ENCODE peak calls at places on chromosomes 3 and 15, in ten cellular contexts. T is AG04450, Z is choroid plexus epithelial cell, H is AG10803, I is GM12865, R is A549, B is fibroblast of lung, M is cardiac muscle cell, E is WERI-Rb-1, G is heart right ventricle. C is an unnamed sample.

GRCh38 chr3:32334675-32335074 is 57.0 kb upstream of the CMTM7 start:
- DNase-seq in T (no peak), Z (no peak), H (no peak), I (peak), R (no peak), B (no peak), M (no peak), E (peak), G (no peak), C (no peak)

GRCh38 chr3:135143474-135143873 is 348.4 kb downstream of the EPHB1 start:
- DNase-seq in T (no peak), Z (no peak), H (no peak), I (no peak), R (no peak), B (no peak), M (no peak), E (no peak), G (no peak), C (no peak)

GRCh38 chr3:50428007-50428633 is 68.8 kb upstream of the TMEM115 start:
- DNase-seq in T (no peak), Z (peak), H (no peak), I (no peak), R (no peak), B (no peak), M (no peak), E (no peak), G (no peak), C (no peak)

GRCh38 chr3:156554515-156554841 is 439 bp downstream of the SSR3 start:
- DNase-seq in T (no peak), Z (no peak), H (peak), I (no peak), R (no peak), B (no peak), M (no peak), E (no peak), G (no peak), C (no peak)

GRCh38 chr3:102156426-102156825 is 278.4 kb upstream of the ZPLD1 start:
- DNase-seq in T (peak), Z (peak), H (peak), I (no peak), R (peak), B (peak), M (no peak), E (no peak), G (no peak), C (peak)

GRCh38 chr3:16547555-16547954 is 34.1 kb upstream of the RFTN1 start:
- DNase-seq in T (no peak), Z (no peak), H (no peak), I (peak), R (no peak), B (no peak), M (no peak), E (no peak), G (no peak), C (no peak)

GRCh38 chr15:66067687-66068086 is 185.9 kb downstream of the MEGF11 start:
- DNase-seq in T (no peak), Z (no peak), H (no peak), I (no peak), R (no peak), B (no peak), M (no peak), E (no peak), G (no peak), C (no peak)

GRCh38 chr3:53166781-53167291 is 5.8 kb downstream of the PRKCD start:
- DNase-seq in T (peak), Z (peak), H (peak), I (peak), R (no peak), B (peak), M (no peak), E (peak), G (peak), C (peak)

GRCh38 chr3:125052671-125053303 is 3.0 kb downstream of the HEG1 start:
- DNase-seq in T (no peak), Z (peak), H (peak), I (no peak), R (no peak), B (peak), M (no peak), E (no peak), G (no peak), C (peak)

GRCh38 chr3:97291901-97292300 is 472.7 kb upstream of the ARL6 start:
- DNase-seq in T (no peak), Z (no peak), H (no peak), I (no peak), R (no peak), B (no peak), M (no peak), E (no peak), G (no peak), C (no peak)

GRCh38 chr15:42059661-42060476 is 34.5 kb downstream of the PLA2G4D start:
- DNase-seq in T (no peak), Z (peak), H (peak), I (peak), R (peak), B (peak), M (peak), E (peak), G (peak), C (peak)

GRCh38 chr3:109224333-109224732 is 87.8 kb downstream of the C3orf85 start:
- DNase-seq in T (no peak), Z (no peak), H (no peak), I (no peak), R (no peak), B (no peak), M (no peak), E (peak), G (no peak), C (no peak)

GRCh38 chr3:12280333-12280732 is 8.5 kb upstream of the PPARG start:
- DNase-seq in T (no peak), Z (peak), H (no peak), I (no peak), R (no peak), B (no peak), M (no peak), E (no peak), G (no peak), C (no peak)

GRCh38 chr3:94420941-94421340 is 358.1 kb downstream of the NSUN3 start:
- DNase-seq in T (no peak), Z (no peak), H (no peak), I (no peak), R (no peak), B (peak), M (no peak), E (no peak), G (no peak), C (peak)

GRCh38 chr3:161770532-161771386 is 274.2 kb downstream of the OTOL1 start:
- DNase-seq in T (no peak), Z (peak), H (no peak), I (peak), R (no peak), B (peak), M (no peak), E (no peak), G (no peak), C (peak)

GRCh38 chr15:72285927-72286516 is 13.7 kb upstream of the PARP6 start:
- DNase-seq in T (no peak), Z (peak), H (peak), I (peak), R (peak), B (peak), M (peak), E (peak), G (no peak), C (no peak)

GRCh38 chr15:84961114-84961452 is 20.6 kb upstream of the PDE8A start:
- DNase-seq in T (peak), Z (peak), H (peak), I (no peak), R (no peak), B (peak), M (peak), E (no peak), G (no peak), C (peak)

GRCh38 chr3:174973465-174973864 is 114.3 kb downstream of the NAALADL2 start:
- DNase-seq in T (no peak), Z (no peak), H (no peak), I (no peak), R (no peak), B (no peak), M (no peak), E (no peak), G (no peak), C (no peak)

GRCh38 chr3:112550859-112551258 is 10.9 kb downstream of the ATG3 start:
- DNase-seq in T (no peak), Z (no peak), H (peak), I (no peak), R (no peak), B (no peak), M (no peak), E (no peak), G (no peak), C (no peak)

GRCh38 chr3:27310693-27311092 is 58.5 kb downstream of the NEK10 start:
- DNase-seq in T (no peak), Z (no peak), H (no peak), I (no peak), R (no peak), B (no peak), M (no peak), E (no peak), G (no peak), C (no peak)

GRCh38 chr3:119880966-119881365 is 99.1 kb downstream of the NR1I2 start:
- DNase-seq in T (no peak), Z (no peak), H (peak), I (no peak), R (no peak), B (no peak), M (no peak), E (no peak), G (no peak), C (peak)

GRCh38 chr3:129106320-129106719 is 15.3 kb downstream of the RAB43 start:
- DNase-seq in T (no peak), Z (no peak), H (no peak), I (no peak), R (no peak), B (no peak), M (no peak), E (peak), G (no peak), C (no peak)

GRCh38 chr3:69770976-69771634 is 31.8 kb downstream of the MITF start:
- DNase-seq in T (no peak), Z (peak), H (no peak), I (no peak), R (no peak), B (peak), M (no peak), E (no peak), G (no peak), C (peak)

GRCh38 chr3:26247669-26248068 is 374.9 kb upstream of the LRRC3B start:
- DNase-seq in T (no peak), Z (no peak), H (no peak), I (no peak), R (no peak), B (no peak), M (no peak), E (no peak), G (no peak), C (no peak)

GRCh38 chr3:21484323-21485154 is 266.5 kb downstream of the ZNF385D start:
- DNase-seq in T (peak), Z (peak), H (peak), I (peak), R (peak), B (peak), M (peak), E (peak), G (peak), C (peak)

GRCh38 chr3:42686832-42687650 is 1.7 kb downstream of the KLHL40 start:
- DNase-seq in T (no peak), Z (no peak), H (no peak), I (no peak), R (no peak), B (no peak), M (no peak), E (no peak), G (no peak), C (no peak)

GRCh38 chr15:41115652-41116115 is 396 bp downstream of the INO80 start:
- DNase-seq in T (peak), Z (peak), H (peak), I (no peak), R (peak), B (peak), M (peak), E (peak), G (peak), C (peak)

GRCh38 chr3:98333989-98334606 is 19.6 kb upstream of the OR5K4 start:
- DNase-seq in T (no peak), Z (peak), H (no peak), I (no peak), R (no peak), B (peak), M (no peak), E (peak), G (no peak), C (peak)

GRCh38 chr3:58029842-58030584 is 21.8 kb downstream of the FLNB start:
- DNase-seq in T (no peak), Z (no peak), H (no peak), I (no peak), R (no peak), B (no peak), M (no peak), E (no peak), G (no peak), C (no peak)

GRCh38 chr15:96171842-96172241 is 158.7 kb upstream of the NR2F2 start:
- DNase-seq in T (no peak), Z (peak), H (no peak), I (no peak), R (no peak), B (no peak), M (peak), E (no peak), G (no peak), C (no peak)

GRCh38 chr3:119235151-119235550 is 5.5 kb downstream of the B4GALT4 start:
- DNase-seq in T (no peak), Z (peak), H (peak), I (no peak), R (no peak), B (no peak), M (no peak), E (no peak), G (no peak), C (peak)

DNA sequence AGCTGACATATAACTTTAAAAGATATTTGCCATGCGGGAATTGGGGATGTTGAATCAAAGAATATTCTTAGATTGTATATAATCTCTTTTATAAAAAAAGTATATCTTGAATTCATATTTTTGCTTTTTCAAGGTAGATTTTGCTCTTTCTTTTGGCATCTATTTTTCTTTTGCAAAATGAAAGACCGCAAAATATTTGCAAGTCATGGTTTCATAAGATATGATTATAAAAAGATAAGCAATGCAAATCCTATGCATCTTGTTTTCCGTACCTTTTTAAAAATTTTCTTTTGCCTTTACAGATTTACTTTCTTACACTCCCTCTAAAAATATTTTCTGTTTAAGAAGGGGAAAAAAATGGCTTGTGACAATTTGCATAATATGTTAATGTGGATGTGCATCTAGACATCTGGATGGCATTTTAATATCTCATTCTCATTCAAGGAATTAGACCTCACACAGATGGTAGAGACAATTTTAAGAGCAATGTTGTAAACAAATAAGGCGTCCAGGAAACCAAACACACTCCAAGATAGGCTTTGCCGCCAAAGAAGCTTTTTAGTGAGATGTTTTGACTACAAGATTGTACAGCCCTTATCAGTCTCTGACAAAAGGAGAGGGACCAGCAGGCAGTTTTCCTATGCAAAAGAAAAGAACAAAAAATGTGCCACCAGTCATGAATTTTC is 371.1 kb downstream of the CHL1 start:
- DNase-seq in T (no peak), Z (no peak), H (no peak), I (no peak), R (no peak), B (no peak), M (no peak), E (no peak), G (no peak), C (no peak)
- H3K4me3 ChIP-seq in T (no peak), Z (no peak), H (no peak), I (no peak), R (no peak), B (no peak), M (no peak), E (no peak), G (no peak), C (no peak)

GRCh38 chr15:88498991-88499390 is 31.5 kb downstream of the MRPS11 start:
- DNase-seq in T (no peak), Z (no peak), H (no peak), I (no peak), R (no peak), B (no peak), M (peak), E (peak), G (peak), C (no peak)
- TF ChIP-seq CTCF in T (no peak), Z (no peak), H (no peak), I (no peak), R (no peak), B (no peak), M (no peak), E (no peak), G (no peak), C (no peak)

DNA sequence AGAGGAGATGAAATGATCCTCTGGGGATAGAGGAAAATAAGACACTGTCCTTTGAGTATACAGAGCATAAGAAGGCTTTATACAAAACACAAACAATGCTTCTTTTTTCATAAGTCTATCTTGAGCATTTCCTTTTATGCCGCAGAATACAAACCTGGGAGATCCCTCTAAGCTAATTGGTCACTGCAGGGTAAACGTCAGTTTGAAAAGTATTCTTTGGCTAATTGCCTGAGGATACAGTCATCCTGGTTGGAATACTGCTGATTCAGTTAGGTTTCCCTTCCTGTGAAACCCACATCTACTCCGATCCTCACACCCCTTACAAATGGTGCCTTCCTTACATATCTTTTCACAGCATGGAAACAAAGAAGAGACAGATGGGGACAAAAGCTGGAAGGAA is 10.6 kb downstream of the WNT5A start:
- DNase-seq in T (no peak), Z (peak), H (peak), I (no peak), R (no peak), B (peak), M (no peak), E (no peak), G (no peak), C (peak)
- H3K4me3 ChIP-seq in T (peak), Z (no peak), H (peak), I (no peak), R (no peak), B (peak), M (no peak), E (no peak), G (no peak), C (no peak)

DNA sequence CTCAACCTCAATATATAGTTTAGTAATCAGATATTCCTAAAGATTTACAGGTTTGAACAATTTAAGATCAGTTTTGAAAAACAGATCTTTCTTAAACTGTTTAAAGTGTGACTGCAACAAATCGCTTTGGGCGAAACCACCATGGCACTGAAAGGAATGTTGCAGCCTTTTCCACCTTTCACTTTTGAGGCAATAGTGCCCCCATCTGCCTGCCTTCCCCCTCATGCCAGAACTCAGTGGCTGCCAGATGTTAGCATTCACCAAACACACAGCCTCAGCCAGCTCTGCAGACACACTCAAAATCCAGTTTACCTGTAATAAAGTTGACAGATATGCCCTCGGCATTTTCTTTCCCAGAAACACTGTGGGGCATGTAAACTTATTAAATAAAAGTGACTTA is 3.3 kb downstream of the LYSMD4 start:
- DNase-seq in T (no peak), Z (peak), H (peak), I (peak), R (no peak), B (peak), M (peak), E (no peak), G (peak), C (peak)
- TF ChIP-seq CTCF in T (peak), Z (peak), H (peak), I (peak), R (peak), B (peak), M (peak), E (peak), G (peak), C (peak)

GRCh38 chr3:153221748-153222162 is 59.7 kb downstream of the RAP2B start:
- DNase-seq in T (peak), Z (peak), H (peak), I (peak), R (no peak), B (peak), M (peak), E (no peak), G (peak), C (peak)
- H3K4me3 ChIP-seq in T (no peak), Z (peak), H (no peak), I (no peak), R (no peak), B (no peak), M (no peak), E (no peak), G (peak), C (no peak)

GRCh38 chr15:71052356-71052755 is 62.9 kb upstream of the THSD4 start:
- DNase-seq in T (no peak), Z (peak), H (peak), I (no peak), R (no peak), B (peak), M (no peak), E (no peak), G (no peak), C (peak)
- TF ChIP-seq CTCF in T (no peak), Z (no peak), H (no peak), I (no peak), R (no peak), B (no peak), M (no peak), E (no peak), G (no peak), C (no peak)

GRCh38 chr3:71463622-71464021 is 119.9 kb downstream of the FOXP1 start:
- DNase-seq in T (no peak), Z (no peak), H (no peak), I (no peak), R (no peak), B (no peak), M (no peak), E (no peak), G (no peak), C (no peak)

GRCh38 chr3:71462586-71462985 is 120.9 kb downstream of the FOXP1 start:
- DNase-seq in T (no peak), Z (no peak), H (peak), I (no peak), R (no peak), B (no peak), M (no peak), E (no peak), G (no peak), C (no peak)

GRCh38 chr3:71464613-71465012 is 118.9 kb downstream of the FOXP1 start:
- DNase-seq in T (no peak), Z (no peak), H (no peak), I (no peak), R (no peak), B (no peak), M (no peak), E (no peak), G (no peak), C (no peak)

GRCh38 chr3:71461098-71461497 is 122.4 kb downstream of the FOXP1 start:
- DNase-seq in T (no peak), Z (no peak), H (no peak), I (no peak), R (no peak), B (no peak), M (no peak), E (no peak), G (no peak), C (no peak)

GRCh38 chr3:71461749-71462483 is 121.6 kb downstream of the FOXP1 start:
- DNase-seq in T (peak), Z (peak), H (peak), I (no peak), R (no peak), B (no peak), M (no peak), E (no peak), G (no peak), C (no peak)
- H3K4me3 ChIP-seq in T (no peak), Z (no peak), H (no peak), I (no peak), R (no peak), B (no peak), M (no peak), E (no peak), G (no peak), C (no peak)

GRCh38 chr15:59290311-59291213 is 82.1 kb downstream of the MYO1E start:
- DNase-seq in T (no peak), Z (no peak), H (no peak), I (peak), R (no peak), B (no peak), M (no peak), E (no peak), G (no peak), C (no peak)
- TF ChIP-seq CTCF in T (no peak), Z (no peak), H (no peak), I (no peak), R (no peak), B (no peak), M (no peak), E (no peak), G (no peak), C (no peak)

GRCh38 chr15:37698679-37699078 is 235.8 kb upstream of the TMCO5A start:
- DNase-seq in T (no peak), Z (peak), H (peak), I (no peak), R (no peak), B (no peak), M (no peak), E (no peak), G (no peak), C (peak)

GRCh38 chr15:37701230-37701629 is 233.2 kb upstream of the TMCO5A start:
- DNase-seq in T (no peak), Z (no peak), H (no peak), I (no peak), R (no peak), B (no peak), M (no peak), E (no peak), G (no peak), C (no peak)

GRCh38 chr15:37695719-37696118 is 238.7 kb upstream of the TMCO5A start:
- DNase-seq in T (no peak), Z (peak), H (peak), I (no peak), R (no peak), B (no peak), M (no peak), E (no peak), G (no peak), C (no peak)
- H3K4me3 ChIP-seq in T (no peak), Z (no peak), H (no peak), I (no peak), R (no peak), B (no peak), M (no peak), E (no peak), G (no peak), C (no peak)